ENCODE peak calls at places on chromosomes 11 and 22, in nine cellular contexts. P, G, O, E, X, U, V, Y and C are unnamed samples.
A peak's percentile ranks its signal among the peaks of the same experiment; 100 is the strongest.

GRCh38 chr22:37526376-37526775 is 7.2 kb upstream of the CARD10 start:
- DNase-seq in P (no peak), G (no peak), O (no peak), E (no peak), X (no peak), U (peak; percentile 65), V (no peak), Y (peak; percentile 41), C (no peak)

GRCh38 chr11:14612624-14613023 is 31.0 kb upstream of the PDE3B start:
- DNase-seq in P (no peak), G (no peak), O (no peak), E (no peak), X (no peak), U (no peak), V (no peak), Y (no peak), C (no peak)

GRCh38 chr11:107018274-107018901 is at the start of gene GUCY1A2:
- DNase-seq in P (peak; percentile 12), G (no peak), O (no peak), E (no peak), X (no peak), U (peak; percentile 27), V (no peak), Y (no peak), C (no peak)

GRCh38 chr22:42208362-42208761 is 62.1 kb downstream of the TCF20 start:
- DNase-seq in P (no peak), G (no peak), O (no peak), E (no peak), X (no peak), U (no peak), V (no peak), Y (no peak), C (no peak)

GRCh38 chr11:28679795-28680194 is 571.6 kb downstream of the METTL15 start:
- DNase-seq in P (peak; percentile 76), G (no peak), O (no peak), E (no peak), X (no peak), U (peak; percentile 22), V (peak; percentile 65), Y (peak; percentile 59), C (no peak)

GRCh38 chr11:102171101-102171500 is 60.9 kb downstream of the YAP1 start:
- DNase-seq in P (peak; percentile 95), G (no peak), O (no peak), E (no peak), X (no peak), U (no peak), V (peak; percentile 89), Y (no peak), C (no peak)

GRCh38 chr11:119342023-119342300 is 1.3 kb upstream of the C1QTNF5 start:
- DNase-seq in P (no peak), G (no peak), O (no peak), E (no peak), X (no peak), U (no peak), V (no peak), Y (no peak), C (no peak)

GRCh38 chr11:7020183-7020917 is at the start of the genes NLRP14 and ZNF214:
- DNase-seq in P (peak; percentile 93), G (no peak), O (peak; percentile 74), E (peak; percentile 91), X (peak; percentile 83), U (peak; percentile 97), V (peak; percentile 94), Y (peak; percentile 90), C (peak; percentile 81)

GRCh38 chr11:112659185-112659584 is 302.0 kb upstream of the NCAM1 start:
- DNase-seq in P (no peak), G (no peak), O (no peak), E (no peak), X (no peak), U (no peak), V (no peak), Y (no peak), C (no peak)

GRCh38 chr11:112652786-112653390 is 308.3 kb upstream of the NCAM1 start:
- DNase-seq in P (peak; percentile 21), G (no peak), O (no peak), E (no peak), X (no peak), U (no peak), V (peak; percentile 39), Y (no peak), C (no peak)

GRCh38 chr11:112658521-112658920 is 302.7 kb upstream of the NCAM1 start:
- DNase-seq in P (no peak), G (no peak), O (no peak), E (no peak), X (no peak), U (no peak), V (no peak), Y (no peak), C (no peak)

GRCh38 chr11:112656772-112657428 is 304.3 kb upstream of the NCAM1 start:
- DNase-seq in P (peak; percentile 44), G (no peak), O (no peak), E (no peak), X (no peak), U (no peak), V (peak; percentile 48), Y (peak; percentile 73), C (no peak)

DNA sequence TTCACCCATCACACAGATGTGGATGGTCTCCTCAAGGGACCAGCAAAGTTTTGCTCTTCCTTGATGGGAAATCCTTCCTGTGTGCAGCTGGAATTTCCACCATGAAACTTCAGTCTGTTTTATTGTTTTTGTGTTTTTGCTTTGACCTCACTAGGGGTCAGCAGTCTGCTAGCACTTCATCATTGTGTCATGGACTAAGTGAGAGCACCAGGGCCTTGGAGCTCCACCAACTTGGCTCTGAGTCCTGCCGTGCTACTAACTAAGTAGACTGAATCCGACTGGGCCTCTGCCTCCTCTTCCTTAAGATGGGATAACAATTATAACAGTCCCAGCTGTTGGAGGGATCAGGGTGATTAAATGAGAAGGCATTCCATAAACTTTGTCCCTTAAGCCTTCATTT is 305.8 kb upstream of the NCAM1 start:
- DNase-seq in P (peak; percentile 77), G (no peak), O (no peak), E (no peak), X (peak; percentile 45), U (peak; percentile 56), V (peak; percentile 81), Y (peak; percentile 18), C (no peak)
- TF ChIP-seq CTCF in P (no peak), G (no peak), O (no peak), E (no peak), X (no peak), U (no peak), V (no peak), Y (no peak), C (no peak)

GRCh38 chr11:113997473-113997872 is 22.6 kb downstream of the HTR3A start:
- DNase-seq in P (peak; percentile 43), G (no peak), O (no peak), E (no peak), X (no peak), U (no peak), V (no peak), Y (no peak), C (no peak)

GRCh38 chr11:113992459-113993105 is 17.7 kb downstream of the HTR3A start:
- DNase-seq in P (no peak), G (no peak), O (no peak), E (no peak), X (no peak), U (no peak), V (no peak), Y (no peak), C (no peak)

GRCh38 chr11:113991718-113992458 is 17.0 kb downstream of the HTR3A start:
- DNase-seq in P (peak; percentile 20), G (no peak), O (no peak), E (no peak), X (no peak), U (no peak), V (peak; percentile 21), Y (no peak), C (no peak)

GRCh38 chr11:113991170-113991569 is 16.3 kb downstream of the HTR3A start:
- DNase-seq in P (peak; percentile 47), G (no peak), O (no peak), E (no peak), X (no peak), U (peak; percentile 44), V (peak; percentile 65), Y (peak; percentile 38), C (peak; percentile 6)

GRCh38 chr11:113994077-113994954 is 19.4 kb downstream of the HTR3A start:
- DNase-seq in P (peak; percentile 17), G (peak; percentile 14), O (no peak), E (peak; percentile 37), X (no peak), U (peak; percentile 34), V (peak; percentile 23), Y (no peak), C (peak; percentile 11)
- TF ChIP-seq CTCF in P (peak; percentile 66), G (peak; percentile 80), O (peak; percentile 71), E (peak; percentile 64), X (peak; percentile 79), U (peak; percentile 64), V (peak; percentile 74), Y (peak; percentile 78), C (peak; percentile 64)

GRCh38 chr22:50174382-50175190 is 4.1 kb downstream of the PANX2 start:
- DNase-seq in P (no peak), G (no peak), O (no peak), E (no peak), X (no peak), U (no peak), V (no peak), Y (no peak), C (no peak)

GRCh38 chr22:50173983-50174355 is 3.4 kb downstream of the PANX2 start:
- DNase-seq in P (no peak), G (no peak), O (no peak), E (no peak), X (no peak), U (no peak), V (no peak), Y (no peak), C (no peak)

GRCh38 chr22:50171965-50172421 is 1.5 kb downstream of the PANX2 start:
- DNase-seq in P (no peak), G (no peak), O (no peak), E (no peak), X (no peak), U (no peak), V (no peak), Y (no peak), C (no peak)

GRCh38 chr22:50175191-50175461 is 4.6 kb downstream of the PANX2 start:
- DNase-seq in P (no peak), G (no peak), O (no peak), E (no peak), X (no peak), U (no peak), V (no peak), Y (no peak), C (no peak)

DNA sequence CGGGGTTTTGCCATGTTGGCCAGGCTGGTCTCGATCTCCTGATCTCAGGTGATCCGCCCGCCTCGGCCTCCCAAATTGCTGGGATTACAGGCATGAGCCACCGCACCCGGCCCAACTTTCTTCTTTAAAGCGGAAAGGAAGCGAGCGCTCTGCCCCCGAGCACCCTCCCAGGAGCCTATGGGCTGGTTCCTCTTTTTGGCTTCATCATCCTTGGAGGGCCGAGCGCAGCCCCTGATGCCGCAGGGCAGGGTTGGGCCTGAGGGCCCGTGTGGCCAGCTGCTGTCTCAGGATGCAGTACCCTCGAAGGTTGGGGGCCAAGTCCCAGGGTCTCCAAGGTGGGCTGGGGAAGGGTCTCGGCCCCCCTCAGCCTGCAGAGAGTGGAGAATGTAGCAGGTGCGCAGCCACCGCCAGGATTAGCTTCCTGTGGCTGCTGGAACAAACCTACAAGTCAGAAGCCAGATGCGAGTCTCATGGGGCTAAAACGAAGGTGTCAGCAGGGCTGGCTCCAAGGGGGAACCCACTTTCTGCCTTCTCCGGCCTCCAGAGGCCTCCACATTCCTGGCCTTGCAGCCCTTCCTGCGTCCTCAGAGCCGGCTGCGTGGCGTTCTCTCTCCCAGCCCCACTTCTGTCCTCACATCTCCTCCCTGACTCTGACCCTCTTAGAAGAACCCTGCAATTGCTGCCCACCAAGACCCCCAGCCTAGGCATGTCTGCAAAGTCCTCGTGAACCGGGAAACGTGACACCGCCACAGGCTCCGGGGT is 2.9 kb downstream of the PANX2 start:
- DNase-seq in P (no peak), G (no peak), O (no peak), E (no peak), X (no peak), U (no peak), V (no peak), Y (no peak), C (no peak)
- TF ChIP-seq CTCF in P (no peak), G (no peak), O (no peak), E (no peak), X (no peak), U (no peak), V (no peak), Y (no peak), C (no peak)

DNA sequence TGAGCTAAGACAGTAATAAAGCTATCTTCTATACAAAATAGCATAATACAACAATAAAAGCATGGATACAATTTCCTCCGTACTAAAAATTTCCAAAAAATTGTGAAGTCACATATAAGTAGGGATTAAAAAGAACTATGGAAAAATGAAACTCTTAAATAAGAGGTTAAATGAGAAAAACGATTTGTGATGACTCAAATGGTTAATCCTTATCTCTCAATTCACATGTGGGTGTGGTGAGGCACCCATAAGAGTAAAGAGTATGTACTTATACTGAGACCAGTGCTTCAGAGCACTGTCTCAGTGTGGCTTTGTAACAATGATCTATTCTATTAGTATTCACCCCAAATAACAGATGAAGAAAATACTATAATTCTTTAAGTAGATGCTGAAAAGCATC is 25.0 kb upstream of the CCDC34 start:
- DNase-seq in P (no peak), G (no peak), O (no peak), E (no peak), X (no peak), U (no peak), V (no peak), Y (no peak), C (no peak)
- TF ChIP-seq CTCF in P (no peak), G (no peak), O (no peak), E (no peak), X (no peak), U (no peak), V (no peak), Y (no peak), C (no peak)